ENCODE peak calls at places on chromosomes 3 and 15, in ten cellular contexts. One of them, this sample, is unnamed.
A peak's percentile ranks its signal among the peaks of the same experiment; 100 is the strongest.

GRCh38 chr3:33004961-33005360 is 53.5 kb downstream of the CCR4 start:
- DNase-seq in heart left ventricle: no peak
- DNase-seq in endothelial cell: no peak
- DNase-seq in heart right ventricle: no peak
- DNase-seq in left lung: no peak
- DNase-seq in PC-3: no peak
- DNase-seq in HCT116: no peak
- DNase-seq in tibial nerve: no peak
- DNase-seq in HFF-Myc: no peak
- DNase-seq in gastrocnemius medialis: no peak
- DNase-seq in this sample: no peak

GRCh38 chr3:187227658-187228258 is 30.5 kb downstream of the RTP1 start:
- DNase-seq in heart left ventricle: no peak
- DNase-seq in endothelial cell: no peak
- DNase-seq in heart right ventricle: no peak
- DNase-seq in left lung: no peak
- DNase-seq in PC-3: peak; percentile 84
- DNase-seq in HCT116: no peak
- DNase-seq in tibial nerve: no peak
- DNase-seq in HFF-Myc: no peak
- DNase-seq in gastrocnemius medialis: no peak
- DNase-seq in this sample: no peak

GRCh38 chr3:184299488-184300376 is 691 bp downstream of the PSMD2 start:
- DNase-seq in heart left ventricle: no peak
- DNase-seq in endothelial cell: no peak
- DNase-seq in heart right ventricle: no peak
- DNase-seq in left lung: no peak
- DNase-seq in PC-3: peak; percentile 50
- DNase-seq in HCT116: no peak
- DNase-seq in tibial nerve: no peak
- DNase-seq in HFF-Myc: no peak
- DNase-seq in gastrocnemius medialis: no peak
- DNase-seq in this sample: no peak

GRCh38 chr3:185257334-185257733 is 3.5 kb upstream of the EHHADH start:
- DNase-seq in heart left ventricle: no peak
- DNase-seq in endothelial cell: no peak
- DNase-seq in heart right ventricle: no peak
- DNase-seq in left lung: no peak
- DNase-seq in PC-3: no peak
- DNase-seq in HCT116: no peak
- DNase-seq in tibial nerve: no peak
- DNase-seq in HFF-Myc: no peak
- DNase-seq in gastrocnemius medialis: no peak
- DNase-seq in this sample: no peak

GRCh38 chr3:194327414-194328079 is 23.6 kb downstream of the CPN2 start:
- DNase-seq in heart left ventricle: no peak
- DNase-seq in endothelial cell: no peak
- DNase-seq in heart right ventricle: no peak
- DNase-seq in left lung: no peak
- DNase-seq in PC-3: no peak
- DNase-seq in HCT116: peak; percentile 56
- DNase-seq in tibial nerve: no peak
- DNase-seq in HFF-Myc: no peak
- DNase-seq in gastrocnemius medialis: no peak
- DNase-seq in this sample: no peak

GRCh38 chr3:126064627-126065258 is 19.2 kb downstream of the SLC41A3 start:
- DNase-seq in heart left ventricle: no peak
- DNase-seq in endothelial cell: no peak
- DNase-seq in heart right ventricle: no peak
- DNase-seq in left lung: no peak
- DNase-seq in PC-3: no peak
- DNase-seq in HCT116: no peak
- DNase-seq in tibial nerve: no peak
- DNase-seq in HFF-Myc: no peak
- DNase-seq in gastrocnemius medialis: no peak
- DNase-seq in this sample: no peak

GRCh38 chr15:62089616-62090015 is 22.8 kb downstream of the C2CD4A start:
- DNase-seq in heart left ventricle: no peak
- DNase-seq in endothelial cell: no peak
- DNase-seq in heart right ventricle: no peak
- DNase-seq in left lung: no peak
- DNase-seq in PC-3: no peak
- DNase-seq in HCT116: no peak
- DNase-seq in tibial nerve: no peak
- DNase-seq in HFF-Myc: no peak
- DNase-seq in gastrocnemius medialis: no peak
- DNase-seq in this sample: no peak

GRCh38 chr3:114384558-114384903 is 90.7 kb downstream of the TIGIT start:
- DNase-seq in heart left ventricle: no peak
- DNase-seq in endothelial cell: no peak
- DNase-seq in heart right ventricle: no peak
- DNase-seq in left lung: no peak
- DNase-seq in PC-3: no peak
- DNase-seq in HCT116: no peak
- DNase-seq in tibial nerve: no peak
- DNase-seq in HFF-Myc: no peak
- DNase-seq in gastrocnemius medialis: no peak
- DNase-seq in this sample: no peak

GRCh38 chr3:43389388-43390254 is 103.3 kb downstream of the SNRK start:
- DNase-seq in heart left ventricle: peak; percentile 67
- DNase-seq in endothelial cell: peak; percentile 46
- DNase-seq in heart right ventricle: no peak
- DNase-seq in left lung: no peak
- DNase-seq in PC-3: peak; percentile 97
- DNase-seq in HCT116: no peak
- DNase-seq in tibial nerve: no peak
- DNase-seq in HFF-Myc: no peak
- DNase-seq in gastrocnemius medialis: no peak
- DNase-seq in this sample: no peak

GRCh38 chr15:97930230-97930629 is 30.3 kb upstream of the ARRDC4 start:
- DNase-seq in heart left ventricle: no peak
- DNase-seq in endothelial cell: no peak
- DNase-seq in heart right ventricle: no peak
- DNase-seq in left lung: no peak
- DNase-seq in PC-3: peak; percentile 48
- DNase-seq in HCT116: no peak
- DNase-seq in tibial nerve: no peak
- DNase-seq in HFF-Myc: no peak
- DNase-seq in gastrocnemius medialis: no peak
- DNase-seq in this sample: no peak

DNA sequence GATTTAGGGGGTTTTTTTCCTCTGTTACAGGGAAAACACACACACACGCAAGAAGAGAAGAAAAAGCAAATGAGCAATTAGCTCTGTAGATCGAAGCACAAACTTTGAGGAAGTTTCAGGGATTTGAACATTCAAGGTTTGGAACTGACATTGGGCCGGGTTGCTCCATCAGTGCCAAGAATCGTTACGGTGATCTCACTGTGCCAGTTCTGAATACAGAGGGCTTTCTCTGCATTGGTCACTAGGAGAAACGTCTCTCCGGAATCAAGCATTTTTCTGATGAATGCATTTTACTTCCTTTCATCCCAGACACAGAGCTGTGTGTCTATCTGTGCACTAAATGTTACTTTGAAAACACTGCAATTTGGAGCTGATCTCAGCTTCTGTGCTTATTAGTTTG is 11.2 kb downstream of the HRH1 start:
- DNase-seq in heart left ventricle: no peak
- DNase-seq in endothelial cell: no peak
- DNase-seq in heart right ventricle: no peak
- DNase-seq in left lung: no peak
- DNase-seq in PC-3: no peak
- DNase-seq in HCT116: no peak
- DNase-seq in tibial nerve: no peak
- DNase-seq in HFF-Myc: no peak
- DNase-seq in gastrocnemius medialis: no peak
- DNase-seq in this sample: no peak
- TF ChIP-seq CTCF in heart left ventricle: no peak
- TF ChIP-seq CTCF in endothelial cell: no peak
- TF ChIP-seq CTCF in heart right ventricle: no peak
- TF ChIP-seq CTCF in left lung: no peak
- TF ChIP-seq CTCF in PC-3: no peak
- TF ChIP-seq CTCF in HCT116: no peak
- TF ChIP-seq CTCF in tibial nerve: no peak
- TF ChIP-seq CTCF in HFF-Myc: no peak
- TF ChIP-seq CTCF in gastrocnemius medialis: no peak
- TF ChIP-seq CTCF in this sample: no peak

DNA sequence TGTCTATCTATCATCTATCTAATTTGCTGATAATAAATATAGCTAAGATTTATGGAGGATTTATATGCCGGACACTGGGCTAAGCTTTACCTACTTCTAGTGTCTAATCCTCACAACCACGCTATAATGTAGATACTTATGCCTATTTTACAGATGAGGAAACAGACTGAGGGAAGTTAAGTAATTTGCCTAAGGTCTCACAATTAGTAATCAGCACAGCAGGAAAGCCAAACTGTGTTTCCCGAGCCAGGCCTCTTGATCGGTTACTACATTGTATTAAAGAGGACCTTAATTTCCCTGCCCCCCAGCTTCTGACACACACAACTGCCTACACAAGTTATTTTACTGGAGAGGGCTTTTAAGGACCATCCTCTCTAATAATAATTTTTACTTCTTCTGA is 40.9 kb downstream of the ONECUT1 start:
- DNase-seq in heart left ventricle: no peak
- DNase-seq in endothelial cell: no peak
- DNase-seq in heart right ventricle: no peak
- DNase-seq in left lung: no peak
- DNase-seq in PC-3: no peak
- DNase-seq in HCT116: no peak
- DNase-seq in tibial nerve: no peak
- DNase-seq in HFF-Myc: no peak
- DNase-seq in gastrocnemius medialis: no peak
- DNase-seq in this sample: no peak
- TF ChIP-seq CTCF in heart left ventricle: no peak
- TF ChIP-seq CTCF in endothelial cell: no peak
- TF ChIP-seq CTCF in heart right ventricle: no peak
- TF ChIP-seq CTCF in left lung: no peak
- TF ChIP-seq CTCF in PC-3: no peak
- TF ChIP-seq CTCF in HCT116: no peak
- TF ChIP-seq CTCF in tibial nerve: no peak
- TF ChIP-seq CTCF in HFF-Myc: no peak
- TF ChIP-seq CTCF in gastrocnemius medialis: no peak
- TF ChIP-seq CTCF in this sample: no peak

GRCh38 chr15:69656271-69657030 is 203.8 kb downstream of the RPLP1 start:
- DNase-seq in heart left ventricle: no peak
- DNase-seq in endothelial cell: no peak
- DNase-seq in heart right ventricle: no peak
- DNase-seq in left lung: no peak
- DNase-seq in PC-3: no peak
- DNase-seq in HCT116: no peak
- DNase-seq in tibial nerve: no peak
- DNase-seq in HFF-Myc: no peak
- DNase-seq in gastrocnemius medialis: no peak
- DNase-seq in this sample: no peak

GRCh38 chr15:69648215-69648614 is 195.6 kb downstream of the RPLP1 start:
- DNase-seq in heart left ventricle: no peak
- DNase-seq in endothelial cell: no peak
- DNase-seq in heart right ventricle: no peak
- DNase-seq in left lung: no peak
- DNase-seq in PC-3: no peak
- DNase-seq in HCT116: no peak
- DNase-seq in tibial nerve: no peak
- DNase-seq in HFF-Myc: no peak
- DNase-seq in gastrocnemius medialis: no peak
- DNase-seq in this sample: peak; percentile 36

GRCh38 chr15:69648775-69649735 is 196.4 kb downstream of the RPLP1 start:
- DNase-seq in heart left ventricle: no peak
- DNase-seq in endothelial cell: no peak
- DNase-seq in heart right ventricle: no peak
- DNase-seq in left lung: no peak
- DNase-seq in PC-3: no peak
- DNase-seq in HCT116: no peak
- DNase-seq in tibial nerve: no peak
- DNase-seq in HFF-Myc: no peak
- DNase-seq in gastrocnemius medialis: no peak
- DNase-seq in this sample: peak; percentile 43

GRCh38 chr15:69653846-69654245 is 201.2 kb downstream of the RPLP1 start:
- DNase-seq in heart left ventricle: no peak
- DNase-seq in endothelial cell: no peak
- DNase-seq in heart right ventricle: no peak
- DNase-seq in left lung: no peak
- DNase-seq in PC-3: no peak
- DNase-seq in HCT116: no peak
- DNase-seq in tibial nerve: no peak
- DNase-seq in HFF-Myc: no peak
- DNase-seq in gastrocnemius medialis: no peak
- DNase-seq in this sample: peak; percentile 16

DNA sequence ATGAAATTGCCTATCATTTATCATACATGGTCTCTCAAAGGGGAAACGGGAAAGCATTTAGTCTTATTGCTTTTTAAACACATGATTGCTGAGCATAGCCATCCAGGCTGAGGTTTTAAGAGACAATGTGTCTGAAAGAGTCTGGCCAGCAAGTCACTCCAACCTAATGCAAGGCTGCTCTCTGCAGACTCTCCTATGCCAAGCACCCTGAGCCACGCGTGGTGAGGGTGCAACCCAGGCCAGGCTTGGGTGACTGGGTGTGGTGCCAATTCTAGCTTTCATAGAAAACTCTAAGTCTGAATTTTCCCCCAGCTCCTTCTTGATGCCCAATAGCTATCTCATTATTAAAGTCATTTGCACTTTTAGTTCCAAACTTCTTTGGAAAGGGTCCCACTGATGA is 200.3 kb downstream of the RPLP1 start:
- DNase-seq in heart left ventricle: no peak
- DNase-seq in endothelial cell: no peak
- DNase-seq in heart right ventricle: no peak
- DNase-seq in left lung: no peak
- DNase-seq in PC-3: no peak
- DNase-seq in HCT116: no peak
- DNase-seq in tibial nerve: no peak
- DNase-seq in HFF-Myc: no peak
- DNase-seq in gastrocnemius medialis: no peak
- DNase-seq in this sample: peak; percentile 20
- TF ChIP-seq CTCF in heart left ventricle: no peak
- TF ChIP-seq CTCF in endothelial cell: no peak
- TF ChIP-seq CTCF in heart right ventricle: peak; percentile 28
- TF ChIP-seq CTCF in left lung: no peak
- TF ChIP-seq CTCF in PC-3: no peak
- TF ChIP-seq CTCF in HCT116: no peak
- TF ChIP-seq CTCF in tibial nerve: peak; percentile 9
- TF ChIP-seq CTCF in HFF-Myc: no peak
- TF ChIP-seq CTCF in gastrocnemius medialis: no peak
- TF ChIP-seq CTCF in this sample: no peak

DNA sequence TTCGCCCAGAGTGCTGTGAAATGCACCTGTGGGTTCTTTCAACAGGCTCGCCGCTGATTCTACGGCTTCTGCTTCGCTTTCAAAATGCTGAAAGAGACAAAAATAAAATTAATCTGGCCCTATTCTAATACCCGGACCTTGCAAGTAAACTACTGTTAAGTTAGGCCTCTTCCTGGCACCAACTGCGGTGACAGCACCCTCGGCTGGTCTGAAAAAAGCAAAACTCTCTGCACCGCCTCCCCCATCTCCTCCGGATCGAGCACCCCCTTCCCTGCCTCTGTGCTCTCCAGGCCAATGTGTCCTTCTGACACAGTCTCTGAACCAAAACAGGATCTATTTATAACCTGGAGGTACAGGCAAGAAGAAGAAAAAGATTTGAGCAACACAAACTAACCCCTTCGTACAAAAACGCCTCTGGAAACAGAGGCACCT is 1.1 kb downstream of the ATOSA start:
- DNase-seq in heart left ventricle: peak; percentile 72
- DNase-seq in endothelial cell: peak; percentile 29
- DNase-seq in heart right ventricle: peak; percentile 35
- DNase-seq in left lung: peak; percentile 75
- DNase-seq in PC-3: peak; percentile 57
- DNase-seq in HCT116: no peak
- DNase-seq in tibial nerve: peak; percentile 52
- DNase-seq in HFF-Myc: peak; percentile 19
- DNase-seq in gastrocnemius medialis: peak; percentile 77
- DNase-seq in this sample: no peak
- TF ChIP-seq CTCF in heart left ventricle: no peak
- TF ChIP-seq CTCF in endothelial cell: no peak
- TF ChIP-seq CTCF in heart right ventricle: no peak
- TF ChIP-seq CTCF in left lung: no peak
- TF ChIP-seq CTCF in PC-3: peak; percentile 35
- TF ChIP-seq CTCF in HCT116: no peak
- TF ChIP-seq CTCF in tibial nerve: no peak
- TF ChIP-seq CTCF in HFF-Myc: no peak
- TF ChIP-seq CTCF in gastrocnemius medialis: peak; percentile 12
- TF ChIP-seq CTCF in this sample: no peak

This sample was measured in mesothelial cell of epicardium.